ENCODE peak calls at places on chromosomes 4 and X, in eight cellular contexts. Q, S, Y, F, E, T, Z and A are unnamed samples.

GRCh38 chr4:156838761-156839160 is 132.8 kb downstream of the PDGFC start:
- DNase-seq in T (no peak), S (peak), E (no peak), Y (no peak), F (no peak), Q (no peak), Z (no peak), A (no peak)

GRCh38 chr4:56844817-56845580 is 23.5 kb upstream of the SPINK2 start:
- DNase-seq in Z (no peak), Q (no peak), E (no peak), Y (no peak), F (no peak), T (no peak), S (no peak), A (no peak)

GRCh38 chr4:141771889-141772830 is 135.8 kb downstream of the IL15 start:
- DNase-seq in F (no peak), S (no peak), E (no peak), Q (no peak), Y (no peak), Z (no peak), T (peak), A (no peak)

GRCh38 chrX:47748576-47748975 is 88.1 kb upstream of the ZNF81 start:
- DNase-seq in T (no peak), Q (no peak), S (no peak), Y (no peak), F (no peak), Z (no peak), E (no peak), A (no peak)

GRCh38 chr4:86977621-86978184 is 42.9 kb downstream of the AFF1 start:
- DNase-seq in F (no peak), S (peak), Z (peak), T (peak), E (no peak), Y (peak), Q (no peak), A (no peak)

GRCh38 chr4:149825336-149825735 is 9.7 kb upstream of the IQCM start:
- DNase-seq in Y (no peak), F (no peak), E (no peak), Z (no peak), S (no peak), Q (no peak), T (no peak), A (no peak)

GRCh38 chrX:53479295-53479694 is 45.1 kb upstream of the HSD17B10 start:
- DNase-seq in Z (no peak), Q (no peak), T (peak), S (peak), Y (no peak), E (no peak), F (no peak), A (no peak)

GRCh38 chr4:105352826-105353225 is 121.0 kb downstream of the PPA2 start:
- DNase-seq in Q (no peak), T (no peak), S (peak), F (no peak), Y (no peak), E (no peak), Z (no peak), A (no peak)

GRCh38 chrX:120672841-120673530 is 43.1 kb upstream of the C1GALT1C1 start:
- DNase-seq in E (no peak), Z (no peak), Q (no peak), T (no peak), Y (no peak), S (no peak), F (no peak), A (no peak)

GRCh38 chr4:165234766-165235165 is 27.4 kb downstream of the KLHL2 start:
- DNase-seq in Y (no peak), Q (no peak), S (no peak), Z (no peak), E (no peak), F (no peak), T (no peak), A (no peak)

GRCh38 chr4:31620476-31620875 is 900.3 kb downstream of the PCDH7 start:
- DNase-seq in F (no peak), Z (no peak), T (no peak), S (no peak), Q (no peak), Y (no peak), E (no peak), A (no peak)

GRCh38 chr4:7417639-7418038 is 17.1 kb downstream of the PSAPL1 start:
- DNase-seq in Y (peak), T (no peak), S (no peak), F (peak), Q (peak), E (peak), Z (peak), A (no peak)

GRCh38 chr4:32689520-32689919 is 1969.4 kb downstream of the PCDH7 start:
- DNase-seq in Y (no peak), F (no peak), E (no peak), Z (no peak), S (no peak), T (peak), Q (no peak), A (no peak)

GRCh38 chr4:78560296-78560963 is 8.9 kb downstream of the ANXA3 start:
- DNase-seq in Y (no peak), T (peak), F (no peak), E (no peak), S (peak), Z (no peak), Q (no peak), A (no peak)

GRCh38 chr4:80309301-80310004 is 26.1 kb upstream of the CFAP299 start:
- DNase-seq in S (peak), F (no peak), T (peak), E (no peak), Y (no peak), Z (no peak), Q (no peak), A (no peak)

GRCh38 chr4:124085561-124086180 is 626.9 kb downstream of the ANKRD50 start:
- DNase-seq in Y (no peak), Q (no peak), E (no peak), F (no peak), Z (no peak), S (no peak), T (no peak), A (no peak)

GRCh38 chr4:184080674-184081073 is 137.0 kb downstream of the ENPP6 start:
- DNase-seq in F (peak), Q (no peak), Y (no peak), E (no peak), S (no peak), T (no peak), Z (no peak), A (no peak)

GRCh38 chrX:34942496-34942895 is at the start of gene FAM47B:
- DNase-seq in F (no peak), T (no peak), S (no peak), Q (no peak), E (no peak), Y (no peak), Z (no peak), A (no peak)

GRCh38 chr4:125703443-125703842 is 388.7 kb downstream of the FAT4 start:
- DNase-seq in E (no peak), Y (no peak), S (peak), T (no peak), Q (no peak), F (no peak), Z (no peak), A (no peak)

GRCh38 chrX:108264376-108264775 is 172.8 kb downstream of the ATG4A start:
- DNase-seq in F (no peak), T (no peak), E (no peak), S (no peak), Y (no peak), Q (no peak), Z (no peak), A (no peak)

GRCh38 chrX:108270739-108271396 is 167.4 kb downstream of the COL4A6 start:
- DNase-seq in S (peak), Y (no peak), E (no peak), T (no peak), F (no peak), Q (no peak), Z (no peak), A (no peak)

GRCh38 chrX:108268434-108269080 is 169.7 kb downstream of the COL4A6 start:
- DNase-seq in T (no peak), E (no peak), Y (peak), Z (no peak), S (no peak), F (peak), Q (no peak), A (peak)

GRCh38 chrX:108270280-108270679 is 167.9 kb downstream of the COL4A6 start:
- DNase-seq in Q (no peak), Y (no peak), S (no peak), T (peak), Z (no peak), F (no peak), E (no peak), A (peak)

GRCh38 chrX:108267561-108267960 is 170.7 kb downstream of the COL4A6 start:
- DNase-seq in Q (no peak), Z (no peak), E (no peak), Y (no peak), F (no peak), S (no peak), T (no peak), A (no peak)
- H3K4me3 ChIP-seq in Q (no peak), Z (no peak), E (no peak), Y (no peak), F (no peak), S (no peak), T (no peak), A (no peak)

DNA sequence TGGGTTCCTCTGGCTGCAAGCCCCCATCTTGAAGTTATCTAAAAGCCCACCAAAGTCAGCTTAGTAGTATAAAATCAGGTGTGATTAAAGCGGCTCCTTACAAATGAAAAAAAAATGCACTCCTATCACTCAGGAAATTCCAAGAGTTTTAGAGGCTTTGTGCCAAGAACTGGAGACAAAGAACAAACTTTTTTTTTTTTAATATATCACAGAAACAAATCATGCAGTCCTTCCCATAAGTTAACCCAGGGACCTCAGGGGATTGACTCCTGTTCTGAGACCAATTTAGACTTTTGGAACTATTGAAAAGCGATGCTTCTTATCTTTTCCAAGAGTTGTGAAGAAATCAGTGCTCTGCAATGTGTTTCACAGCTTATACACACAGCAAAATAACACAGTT is 53.6 kb downstream of the HHIP start:
- DNase-seq in Y (no peak), Q (no peak), F (no peak), Z (no peak), S (peak), E (no peak), T (no peak), A (no peak)
- TF ChIP-seq POLR2A in Y (no peak), Q (no peak), F (no peak), Z (no peak), S (no peak), E (no peak), T (no peak), A (no peak)

DNA sequence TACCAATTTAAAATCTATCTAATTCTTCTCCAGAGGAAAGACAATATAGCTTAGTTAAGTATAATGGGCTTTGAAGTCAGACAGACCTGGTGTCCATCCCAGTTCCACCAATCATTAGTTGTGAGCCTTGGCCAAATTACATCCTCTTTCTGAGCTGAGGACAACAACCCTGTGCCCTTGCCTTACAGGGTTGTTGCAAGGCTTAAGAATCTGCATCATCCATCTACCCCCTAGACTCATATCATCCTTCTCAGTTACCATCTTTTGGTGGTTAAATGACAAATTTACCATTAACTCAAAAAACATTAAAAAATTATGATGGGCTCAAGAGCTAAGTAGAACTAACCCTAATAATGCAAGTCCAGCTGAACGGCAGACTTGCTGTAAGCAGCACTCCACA is 51.6 kb downstream of the NAP1L5 start:
- DNase-seq in E (no peak), Y (no peak), T (no peak), S (no peak), Q (no peak), Z (no peak), F (no peak), A (no peak)
- H3K27ac ChIP-seq in E (no peak), Y (no peak), T (no peak), S (no peak), Q (no peak), Z (no peak), F (no peak), A (no peak)

DNA sequence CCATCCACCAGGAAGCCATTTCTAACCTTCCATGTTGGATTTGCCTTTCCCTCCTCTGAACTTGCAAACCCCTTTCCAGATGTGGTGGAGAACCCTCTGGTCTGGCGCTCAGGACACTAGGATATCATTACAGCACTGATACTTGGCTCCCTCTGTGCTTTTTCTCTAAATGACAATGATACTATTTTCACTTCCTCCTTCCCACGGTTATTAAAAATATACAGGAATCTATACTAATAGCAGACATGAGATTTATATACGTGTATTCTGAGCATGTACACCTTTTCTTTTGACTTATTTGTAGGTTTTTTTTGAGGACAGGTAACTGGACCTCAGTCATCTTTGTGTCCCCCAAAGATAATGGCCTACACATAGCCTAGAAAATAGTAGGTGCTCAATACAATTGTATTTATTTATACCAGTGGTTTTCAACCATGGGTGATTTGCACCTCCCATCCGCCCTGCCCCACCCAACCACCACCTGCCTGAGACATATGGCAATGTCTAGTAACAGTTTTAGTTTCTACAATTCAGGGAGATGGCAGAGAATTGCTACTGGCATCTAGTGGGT is 60.4 kb upstream of the PLAC8 start:
- DNase-seq in Q (no peak), S (no peak), T (no peak), Y (no peak), Z (no peak), F (no peak), E (no peak), A (no peak)
- H3K4me3 ChIP-seq in Q (no peak), S (no peak), T (no peak), Y (no peak), Z (no peak), F (no peak), E (no peak), A (no peak)

GRCh38 chr4:24516926-24517325 is 67.4 kb downstream of the DHX15 start:
- DNase-seq in S (no peak), T (no peak), Q (no peak), Y (no peak), Z (no peak), E (no peak), F (no peak), A (no peak)

GRCh38 chr4:24517676-24518075 is 66.7 kb downstream of the DHX15 start:
- DNase-seq in E (no peak), F (no peak), S (no peak), Y (no peak), Z (no peak), T (no peak), Q (no peak), A (no peak)

GRCh38 chr4:24527371-24527770 is 57.0 kb downstream of the DHX15 start:
- DNase-seq in Q (no peak), F (no peak), Y (no peak), S (peak), E (no peak), Z (no peak), T (no peak), A (no peak)

GRCh38 chr4:24519649-24520048 is 64.7 kb downstream of the DHX15 start:
- DNase-seq in F (no peak), T (no peak), E (peak), Y (peak), Z (no peak), S (peak), Q (no peak), A (no peak)

GRCh38 chr4:24521544-24521943 is 62.8 kb downstream of the DHX15 start:
- DNase-seq in T (no peak), Q (no peak), F (no peak), Z (no peak), E (no peak), Y (no peak), S (peak), A (no peak)
- TF ChIP-seq POLR2A in T (no peak), Q (no peak), F (no peak), Z (no peak), E (no peak), Y (no peak), S (no peak), A (no peak)

GRCh38 chr4:85672959-85673358 is 198.0 kb downstream of the ARHGAP24 start:
- DNase-seq in Q (no peak), Y (no peak), F (no peak), S (no peak), Z (no peak), E (no peak), T (no peak), A (no peak)
- H3K27ac ChIP-seq in Q (peak), Y (no peak), F (peak), S (no peak), Z (no peak), E (no peak), T (no peak), A (no peak)

GRCh38 chr4:1218892-1219552 is 29.9 kb downstream of the CTBP1 start:
- DNase-seq in E (no peak), Q (no peak), F (no peak), Z (peak), Y (no peak), S (no peak), T (no peak), A (no peak)

GRCh38 chr4:1221155-1221870 is 27.6 kb downstream of the CTBP1 start:
- DNase-seq in T (no peak), Q (no peak), E (no peak), S (no peak), F (no peak), Z (no peak), Y (no peak), A (no peak)

GRCh38 chr4:1222036-1222789 is 26.7 kb downstream of the CTBP1 start:
- DNase-seq in E (no peak), S (no peak), T (no peak), F (no peak), Y (no peak), Z (no peak), Q (no peak), A (no peak)

GRCh38 chr4:1219553-1219950 is 29.4 kb downstream of the CTBP1 start:
- DNase-seq in Z (no peak), Q (no peak), S (peak), F (no peak), Y (no peak), T (no peak), E (no peak), A (no peak)

DNA sequence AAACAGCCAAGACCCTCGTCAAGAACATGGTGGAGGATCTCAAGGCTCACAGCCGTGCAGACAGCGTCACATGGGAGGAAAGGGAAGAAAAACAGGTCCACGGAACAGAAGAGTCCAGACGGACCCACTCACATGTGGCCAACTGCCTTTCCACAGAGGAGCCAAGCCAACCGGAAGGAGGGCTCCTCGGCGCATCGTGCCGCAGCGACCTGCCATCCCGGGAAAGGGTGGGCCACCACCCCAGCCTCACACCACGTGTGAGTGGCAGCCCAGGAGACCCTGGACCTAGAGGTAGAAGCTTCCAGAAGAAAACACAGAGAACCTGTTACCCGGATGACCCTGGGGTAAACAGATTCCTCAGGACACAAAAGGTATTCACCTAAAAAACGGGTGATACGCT is 28.4 kb downstream of the CTBP1 start:
- DNase-seq in Z (no peak), T (no peak), E (no peak), Y (no peak), F (no peak), S (no peak), Q (no peak), A (no peak)
- H3K4me3 ChIP-seq in Z (no peak), T (no peak), E (no peak), Y (no peak), F (no peak), S (no peak), Q (no peak), A (no peak)